ENCODE peak calls at places on chromosomes 13 and 19, in seven cellular contexts. One of them, this sample, is unnamed.

GRCh38 chr13:100580045-100580444 is 8.5 kb downstream of the GGACT start:
- DNase-seq in HCT116: no peak
- DNase-seq in K562: no peak
- DNase-seq in SK-N-SH: no peak
- DNase-seq in GM12878: no peak
- DNase-seq in HepG2: no peak
- DNase-seq in H1: no peak
- DNase-seq in this sample: no peak

GRCh38 chr19:41278478-41278877 is 14.3 kb downstream of the HNRNPUL1 start:
- DNase-seq in HCT116: no peak
- DNase-seq in K562: no peak
- DNase-seq in SK-N-SH: no peak
- DNase-seq in GM12878: no peak
- DNase-seq in HepG2: no peak
- DNase-seq in H1: no peak
- DNase-seq in this sample: no peak

GRCh38 chr13:91240341-91240740 is 107.1 kb upstream of the MIR17HG start:
- DNase-seq in HCT116: no peak
- DNase-seq in K562: no peak
- DNase-seq in SK-N-SH: no peak
- DNase-seq in GM12878: no peak
- DNase-seq in HepG2: no peak
- DNase-seq in H1: no peak
- DNase-seq in this sample: no peak

GRCh38 chr13:59906413-59907027 is 257.2 kb downstream of the DIAPH3 start:
- DNase-seq in HCT116: peak
- DNase-seq in K562: no peak
- DNase-seq in SK-N-SH: peak
- DNase-seq in GM12878: no peak
- DNase-seq in HepG2: peak
- DNase-seq in H1: no peak
- DNase-seq in this sample: peak

GRCh38 chr19:8194528-8195275 is 14.5 kb upstream of the CERS4 start:
- DNase-seq in HCT116: no peak
- DNase-seq in K562: no peak
- DNase-seq in SK-N-SH: no peak
- DNase-seq in GM12878: no peak
- DNase-seq in HepG2: no peak
- DNase-seq in H1: no peak
- DNase-seq in this sample: no peak

GRCh38 chr19:38039966-38040365 is 133.0 kb downstream of the SIPA1L3 start:
- DNase-seq in HCT116: no peak
- DNase-seq in K562: no peak
- DNase-seq in SK-N-SH: no peak
- DNase-seq in GM12878: no peak
- DNase-seq in HepG2: no peak
- DNase-seq in H1: no peak
- DNase-seq in this sample: no peak

GRCh38 chr13:64446372-64446771 is 2783.8 kb downstream of the PCDH9 start:
- DNase-seq in HCT116: peak
- DNase-seq in K562: no peak
- DNase-seq in SK-N-SH: peak
- DNase-seq in GM12878: no peak
- DNase-seq in HepG2: no peak
- DNase-seq in H1: no peak
- DNase-seq in this sample: no peak

GRCh38 chr19:6510618-6511017 is 8.5 kb upstream of the TUBB4A start:
- DNase-seq in HCT116: no peak
- DNase-seq in K562: no peak
- DNase-seq in SK-N-SH: no peak
- DNase-seq in GM12878: no peak
- DNase-seq in HepG2: no peak
- DNase-seq in H1: no peak
- DNase-seq in this sample: no peak

GRCh38 chr13:60351326-60351725 is 45.7 kb upstream of the TDRD3 start:
- DNase-seq in HCT116: no peak
- DNase-seq in K562: no peak
- DNase-seq in SK-N-SH: peak
- DNase-seq in GM12878: no peak
- DNase-seq in HepG2: no peak
- DNase-seq in H1: no peak
- DNase-seq in this sample: peak

GRCh38 chr13:51797664-51798488 is 6.1 kb downstream of the DHRS12 start:
- DNase-seq in HCT116: peak
- DNase-seq in K562: no peak
- DNase-seq in SK-N-SH: peak
- DNase-seq in GM12878: no peak
- DNase-seq in HepG2: peak
- DNase-seq in H1: no peak
- DNase-seq in this sample: peak

GRCh38 chr19:4139614-4140236 is 13.7 kb upstream of the CREB3L3 start:
- DNase-seq in HCT116: peak
- DNase-seq in K562: peak
- DNase-seq in SK-N-SH: peak
- DNase-seq in GM12878: peak
- DNase-seq in HepG2: peak
- DNase-seq in H1: peak
- DNase-seq in this sample: peak

GRCh38 chr13:80618777-80619176 is 277.9 kb upstream of the SPRY2 start:
- DNase-seq in HCT116: no peak
- DNase-seq in K562: no peak
- DNase-seq in SK-N-SH: no peak
- DNase-seq in GM12878: no peak
- DNase-seq in HepG2: no peak
- DNase-seq in H1: no peak
- DNase-seq in this sample: no peak

GRCh38 chr19:36103842-36104552 is 6.9 kb upstream of the OVOL3 start:
- DNase-seq in HCT116: no peak
- DNase-seq in K562: peak
- DNase-seq in SK-N-SH: no peak
- DNase-seq in GM12878: no peak
- DNase-seq in HepG2: no peak
- DNase-seq in H1: no peak
- DNase-seq in this sample: peak

GRCh38 chr13:110388141-110388943 is 81.3 kb downstream of the COL4A2 start:
- DNase-seq in HCT116: no peak
- DNase-seq in K562: no peak
- DNase-seq in SK-N-SH: peak
- DNase-seq in GM12878: no peak
- DNase-seq in HepG2: no peak
- DNase-seq in H1: no peak
- DNase-seq in this sample: no peak

GRCh38 chr19:52963229-52963760 is 614 bp upstream of the ZNF816 start:
- DNase-seq in HCT116: no peak
- DNase-seq in K562: no peak
- DNase-seq in SK-N-SH: peak
- DNase-seq in GM12878: no peak
- DNase-seq in HepG2: peak
- DNase-seq in H1: no peak
- DNase-seq in this sample: no peak

GRCh38 chr19:22286151-22286810 is at the start of gene ZNF729:
- DNase-seq in HCT116: no peak
- DNase-seq in K562: no peak
- DNase-seq in SK-N-SH: no peak
- DNase-seq in GM12878: no peak
- DNase-seq in HepG2: no peak
- DNase-seq in H1: no peak
- DNase-seq in this sample: peak

GRCh38 chr19:58279925-58280316 is 1.2 kb downstream of the ZNF8 start:
- DNase-seq in HCT116: no peak
- DNase-seq in K562: no peak
- DNase-seq in SK-N-SH: no peak
- DNase-seq in GM12878: no peak
- DNase-seq in HepG2: no peak
- DNase-seq in H1: no peak
- DNase-seq in this sample: no peak

GRCh38 chr19:1252221-1252817 is 3.9 kb downstream of the MIDN start:
- DNase-seq in HCT116: no peak
- DNase-seq in K562: no peak
- DNase-seq in SK-N-SH: peak
- DNase-seq in GM12878: no peak
- DNase-seq in HepG2: no peak
- DNase-seq in H1: no peak
- DNase-seq in this sample: no peak

GRCh38 chr13:79775830-79776229 is 294.9 kb downstream of the NDFIP2 start:
- DNase-seq in HCT116: peak
- DNase-seq in K562: no peak
- DNase-seq in SK-N-SH: no peak
- DNase-seq in GM12878: no peak
- DNase-seq in HepG2: peak
- DNase-seq in H1: no peak
- DNase-seq in this sample: peak

GRCh38 chr13:38415233-38415632 is 65.6 kb downstream of the UFM1 start:
- DNase-seq in HCT116: no peak
- DNase-seq in K562: no peak
- DNase-seq in SK-N-SH: no peak
- DNase-seq in GM12878: peak
- DNase-seq in HepG2: no peak
- DNase-seq in H1: no peak
- DNase-seq in this sample: no peak

GRCh38 chr19:36259211-36259610 is 44.3 kb downstream of the ZNF146 start:
- DNase-seq in HCT116: no peak
- DNase-seq in K562: no peak
- DNase-seq in SK-N-SH: no peak
- DNase-seq in GM12878: no peak
- DNase-seq in HepG2: no peak
- DNase-seq in H1: no peak
- DNase-seq in this sample: no peak

DNA sequence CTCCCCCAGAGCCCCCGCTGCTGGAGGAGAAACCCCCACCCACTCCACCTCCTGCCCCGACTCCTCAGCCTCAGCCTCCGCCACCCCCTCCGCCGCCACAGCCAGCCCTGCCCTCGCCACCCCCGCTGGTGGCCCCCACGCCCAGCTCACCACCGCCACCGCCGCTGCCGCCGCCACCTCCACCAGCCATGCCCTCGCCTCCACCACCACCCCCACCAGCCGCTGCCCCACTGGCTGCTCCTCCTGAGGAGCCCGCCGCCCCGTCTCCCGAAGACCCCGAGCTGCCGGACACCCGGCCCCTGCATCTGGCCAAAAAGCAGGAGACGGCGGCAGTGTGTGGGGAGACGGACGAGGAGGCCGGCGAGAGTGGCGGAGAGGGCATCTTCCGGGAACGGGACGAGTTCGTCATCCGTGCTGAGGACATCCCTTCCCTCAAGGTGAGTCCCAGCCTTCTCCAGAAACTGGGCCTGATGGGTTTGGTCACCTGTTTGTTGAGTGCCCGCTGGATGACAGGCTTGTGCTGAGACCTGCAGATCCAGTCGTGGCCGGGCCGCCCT is 10.6 kb downstream of the PRR12 start:
- DNase-seq in HCT116: no peak
- DNase-seq in K562: no peak
- DNase-seq in SK-N-SH: no peak
- DNase-seq in GM12878: no peak
- DNase-seq in HepG2: no peak
- DNase-seq in H1: no peak
- DNase-seq in this sample: no peak
- TF ChIP-seq JUND in HCT116: no peak
- TF ChIP-seq JUND in K562: no peak
- TF ChIP-seq JUND in SK-N-SH: no peak
- TF ChIP-seq JUND in GM12878: no peak
- TF ChIP-seq JUND in HepG2: no peak
- TF ChIP-seq JUND in H1: no peak
- TF ChIP-seq JUND in this sample: no peak

GRCh38 chr19:31144471-31144870 is 204.8 kb downstream of the TSHZ3 start:
- DNase-seq in HCT116: no peak
- DNase-seq in K562: no peak
- DNase-seq in SK-N-SH: no peak
- DNase-seq in GM12878: no peak
- DNase-seq in HepG2: no peak
- DNase-seq in H1: no peak
- DNase-seq in this sample: no peak
- TF ChIP-seq JUND in HCT116: no peak
- TF ChIP-seq JUND in K562: no peak
- TF ChIP-seq JUND in SK-N-SH: no peak
- TF ChIP-seq JUND in GM12878: no peak
- TF ChIP-seq JUND in HepG2: no peak
- TF ChIP-seq JUND in H1: no peak
- TF ChIP-seq JUND in this sample: no peak

GRCh38 chr13:39501711-39502324 is 101.2 kb downstream of the LHFPL6 start:
- DNase-seq in HCT116: no peak
- DNase-seq in K562: no peak
- DNase-seq in SK-N-SH: no peak
- DNase-seq in GM12878: no peak
- DNase-seq in HepG2: no peak
- DNase-seq in H1: no peak
- DNase-seq in this sample: no peak
- TF ChIP-seq JUND in HCT116: no peak
- TF ChIP-seq JUND in K562: no peak
- TF ChIP-seq JUND in SK-N-SH: no peak
- TF ChIP-seq JUND in GM12878: no peak
- TF ChIP-seq JUND in HepG2: no peak
- TF ChIP-seq JUND in H1: no peak
- TF ChIP-seq JUND in this sample: no peak

DNA sequence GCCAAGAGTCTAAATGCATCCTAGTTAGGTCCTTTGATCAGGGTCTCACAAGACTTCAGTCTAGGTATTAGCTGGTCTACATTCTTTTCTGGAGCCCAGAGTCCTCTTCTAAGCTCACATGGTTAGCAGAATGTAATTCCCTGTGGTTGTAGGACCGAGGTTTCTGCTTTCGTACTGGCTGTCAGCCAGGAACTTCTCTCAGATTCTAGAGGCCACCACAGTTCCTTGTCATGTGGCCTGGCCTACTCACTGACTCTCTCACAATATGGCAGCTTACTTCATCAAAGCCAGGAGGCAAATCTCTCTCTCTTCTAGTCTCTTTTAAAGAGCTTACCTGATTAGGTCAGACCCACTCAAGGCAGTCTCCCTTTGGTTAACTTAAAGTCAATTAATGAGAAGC is 82.9 kb downstream of the POU4F1 start:
- DNase-seq in HCT116: no peak
- DNase-seq in K562: no peak
- DNase-seq in SK-N-SH: no peak
- DNase-seq in GM12878: no peak
- DNase-seq in HepG2: no peak
- DNase-seq in H1: no peak
- DNase-seq in this sample: no peak
- TF ChIP-seq JUND in HCT116: no peak
- TF ChIP-seq JUND in K562: no peak
- TF ChIP-seq JUND in SK-N-SH: no peak
- TF ChIP-seq JUND in GM12878: no peak
- TF ChIP-seq JUND in HepG2: no peak
- TF ChIP-seq JUND in H1: no peak
- TF ChIP-seq JUND in this sample: no peak

DNA sequence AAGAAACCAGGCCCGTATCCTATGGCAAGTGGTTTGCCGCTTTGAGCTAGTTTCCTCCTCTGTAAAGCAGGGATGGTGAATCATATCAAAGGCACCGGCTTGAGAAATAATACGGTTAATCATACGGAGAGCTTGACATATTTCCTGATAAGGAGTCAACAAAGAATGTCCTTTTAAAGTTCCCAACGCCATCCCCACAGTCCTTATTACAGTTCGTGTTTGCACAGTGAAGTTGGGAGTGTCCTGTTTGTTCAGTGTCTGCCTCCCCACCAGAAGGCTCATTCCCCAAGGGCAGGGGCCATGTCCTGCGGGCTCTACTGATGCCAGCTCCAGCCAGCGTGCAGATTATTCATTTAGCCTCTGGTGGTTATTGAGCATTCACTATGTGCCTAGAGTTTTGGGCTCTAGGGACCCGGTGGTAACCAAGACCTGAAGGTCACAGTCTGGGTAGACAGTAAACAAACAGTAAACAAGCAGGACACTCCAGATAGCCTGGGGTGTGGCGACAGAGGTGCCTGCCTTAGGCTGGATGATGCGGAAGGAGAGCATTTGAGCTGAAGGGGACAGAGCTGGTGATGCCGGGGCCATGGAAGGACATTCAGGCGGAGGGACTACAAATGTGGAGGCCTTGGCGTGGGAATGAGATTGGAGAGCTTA is 6.3 kb downstream of the GRAMD1A start:
- DNase-seq in HCT116: no peak
- DNase-seq in K562: no peak
- DNase-seq in SK-N-SH: no peak
- DNase-seq in GM12878: no peak
- DNase-seq in HepG2: peak
- DNase-seq in H1: no peak
- DNase-seq in this sample: no peak
- TF ChIP-seq JUND in HCT116: no peak
- TF ChIP-seq JUND in K562: no peak
- TF ChIP-seq JUND in SK-N-SH: no peak
- TF ChIP-seq JUND in GM12878: no peak
- TF ChIP-seq JUND in HepG2: peak
- TF ChIP-seq JUND in H1: no peak
- TF ChIP-seq JUND in this sample: no peak